ENCODE peak calls at places on chromosomes 6 and 20, in six cellular contexts. V is upper lobe of right lung, Z is IMR-90, F is body of pancreas, R is uterus, M is adrenal gland. Y is an unnamed sample. For H3K9me3 and H3K4me1, the result is how much of the 10 kb centered on the place peaks cover.

GRCh38 chr6:33702345-33702977 is 9.0 kb downstream of the UQCC2 start:
- DNase-seq in V (peak), Z (peak), F (peak), R (no peak), M (peak), Y (peak)

GRCh38 chr20:34954905-34955231 is 738 bp downstream of the GSS start:
- DNase-seq in V (no peak), Z (peak), F (peak), R (no peak), M (peak), Y (no peak)

GRCh38 chr6:143097224-143097795 is 36.6 kb downstream of the AIG1 start:
- DNase-seq in V (no peak), Z (peak), F (no peak), R (no peak), M (no peak), Y (no peak)

GRCh38 chr6:93319304-93319703 is 100.1 kb downstream of the EPHA7 start:
- DNase-seq in V (no peak), Z (no peak), F (no peak), R (no peak), M (no peak), Y (no peak)

GRCh38 chr20:33653900-33654596 is 8.1 kb upstream of the C20orf144 start:
- DNase-seq in V (peak), Z (no peak), F (peak), R (peak), M (peak), Y (peak)

GRCh38 chr20:8421981-8422380 is 289.9 kb downstream of the PLCB1 start:
- DNase-seq in V (no peak), Z (peak), F (no peak), R (no peak), M (no peak), Y (no peak)

GRCh38 chr6:10759312-10759839 is 11.8 kb downstream of the TMEM14B start:
- DNase-seq in V (no peak), Z (peak), F (no peak), R (no peak), M (no peak), Y (no peak)

GRCh38 chr6:111850288-111850937 is 22.8 kb downstream of the FYN start:
- DNase-seq in V (no peak), Z (no peak), F (no peak), R (no peak), M (no peak), Y (peak)

GRCh38 chr6:169838291-169839028 is 87.0 kb downstream of the ERMARD start:
- DNase-seq in V (no peak), Z (no peak), F (no peak), R (no peak), M (no peak), Y (no peak)

GRCh38 chr6:26149240-26149639 is 62.0 kb downstream of the HFE start:
- DNase-seq in V (no peak), Z (no peak), F (no peak), R (no peak), M (no peak), Y (no peak)

GRCh38 chr6:156175433-156175832 is 601.7 kb upstream of the ARID1B start:
- DNase-seq in V (no peak), Z (no peak), F (no peak), R (no peak), M (no peak), Y (no peak)
- H3K27ac ChIP-seq in V (no peak), Z (no peak), F (no peak), R (peak), M (no peak), Y (no peak)

DNA sequence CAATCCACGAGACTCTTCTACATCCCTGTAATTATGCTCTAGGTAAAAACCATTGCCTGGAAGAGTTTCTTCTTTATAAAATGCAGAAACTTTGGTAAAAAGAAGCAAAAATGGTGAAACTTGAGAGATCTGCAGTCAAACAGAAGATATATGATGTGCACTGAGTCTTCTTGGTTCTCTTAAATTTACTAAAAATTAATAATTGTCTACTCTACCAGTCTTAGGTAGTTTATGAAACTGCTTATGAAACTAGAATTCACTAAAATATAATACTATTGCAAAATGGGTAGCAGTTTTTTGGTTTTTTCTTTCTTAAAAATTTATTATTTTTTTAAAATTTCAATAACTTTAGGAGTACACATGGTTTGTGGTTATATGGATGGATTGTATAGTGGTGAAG is 519.1 kb upstream of the SOX4 start:
- DNase-seq in V (no peak), Z (no peak), F (no peak), R (no peak), M (no peak), Y (no peak)
- H3K9me3 ChIP-seq in V (under half), Z (under half), F (under half), R (under half), M (under half), Y (under half)

DNA sequence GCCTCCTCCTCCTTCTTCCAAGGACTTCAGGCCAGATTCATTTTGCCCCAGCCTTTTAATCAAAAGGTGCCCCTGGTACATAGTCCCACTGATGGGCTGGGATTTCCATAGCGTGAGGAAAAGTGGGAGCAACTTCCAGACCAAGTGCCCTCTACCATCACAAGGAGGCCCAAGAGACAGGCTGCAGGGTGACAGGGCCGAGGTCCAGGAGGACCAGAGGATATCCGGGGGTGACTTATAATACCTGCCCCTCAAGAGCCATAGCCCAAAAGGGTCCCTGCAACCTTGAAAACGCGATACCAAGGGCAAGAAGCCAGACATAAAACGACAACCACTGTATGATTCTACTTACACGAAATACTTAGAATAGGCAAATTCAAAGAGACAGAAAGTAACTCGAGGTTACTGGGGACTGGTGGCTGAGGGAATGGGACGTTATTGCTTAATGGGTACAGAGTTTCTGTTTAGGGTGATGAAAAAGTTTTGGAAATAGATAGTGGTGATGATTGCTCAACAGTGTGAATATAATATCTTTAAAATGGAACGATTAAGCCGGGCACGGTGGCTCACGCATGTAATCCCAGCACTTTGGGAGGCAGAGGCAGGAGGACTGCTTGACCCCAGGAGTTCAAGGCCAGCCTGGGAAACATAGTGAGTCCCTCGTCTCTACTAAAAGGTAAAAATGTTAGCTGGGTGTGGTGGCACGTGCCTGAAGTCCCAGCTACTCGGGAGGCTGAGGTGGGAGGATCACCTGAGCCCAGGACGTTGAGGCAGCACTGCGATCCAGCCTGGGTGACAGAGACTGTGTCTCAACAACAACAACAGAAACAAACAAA is 71.9 kb downstream of the NOL4L start:
- DNase-seq in V (no peak), Z (no peak), F (no peak), R (no peak), M (no peak), Y (no peak)
- H3K4me1 ChIP-seq in V (under half), Z (under half), F (under half), R (under half), M (under half), Y (under half)

DNA sequence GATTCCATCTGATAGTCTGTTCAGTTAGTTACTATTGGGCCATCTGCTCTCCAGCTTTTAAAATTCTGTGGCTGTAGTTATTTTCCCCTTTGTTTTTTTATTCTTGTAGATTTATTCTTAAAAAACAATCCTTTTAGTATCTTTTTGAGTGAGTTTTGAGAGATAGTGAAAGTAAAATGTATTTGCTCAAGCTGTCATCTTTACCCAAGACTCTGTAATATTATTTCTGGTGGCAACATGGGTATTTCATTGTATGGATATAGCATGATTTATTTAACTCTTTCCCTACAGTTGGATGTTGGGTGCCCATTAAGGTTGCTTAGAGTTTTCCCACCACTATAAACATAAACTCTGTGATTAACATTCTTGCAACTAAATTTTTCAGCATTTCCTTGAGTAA is 24.6 kb downstream of the STK4 start:
- DNase-seq in V (no peak), Z (no peak), F (no peak), R (no peak), M (no peak), Y (no peak)
- H3K27ac ChIP-seq in V (peak), Z (no peak), F (no peak), R (peak), M (peak), Y (no peak)

GRCh38 chr6:19181252-19181651 is 655.9 kb upstream of the ID4 start:
- DNase-seq in V (no peak), Z (no peak), F (no peak), R (no peak), M (no peak), Y (no peak)

DNA sequence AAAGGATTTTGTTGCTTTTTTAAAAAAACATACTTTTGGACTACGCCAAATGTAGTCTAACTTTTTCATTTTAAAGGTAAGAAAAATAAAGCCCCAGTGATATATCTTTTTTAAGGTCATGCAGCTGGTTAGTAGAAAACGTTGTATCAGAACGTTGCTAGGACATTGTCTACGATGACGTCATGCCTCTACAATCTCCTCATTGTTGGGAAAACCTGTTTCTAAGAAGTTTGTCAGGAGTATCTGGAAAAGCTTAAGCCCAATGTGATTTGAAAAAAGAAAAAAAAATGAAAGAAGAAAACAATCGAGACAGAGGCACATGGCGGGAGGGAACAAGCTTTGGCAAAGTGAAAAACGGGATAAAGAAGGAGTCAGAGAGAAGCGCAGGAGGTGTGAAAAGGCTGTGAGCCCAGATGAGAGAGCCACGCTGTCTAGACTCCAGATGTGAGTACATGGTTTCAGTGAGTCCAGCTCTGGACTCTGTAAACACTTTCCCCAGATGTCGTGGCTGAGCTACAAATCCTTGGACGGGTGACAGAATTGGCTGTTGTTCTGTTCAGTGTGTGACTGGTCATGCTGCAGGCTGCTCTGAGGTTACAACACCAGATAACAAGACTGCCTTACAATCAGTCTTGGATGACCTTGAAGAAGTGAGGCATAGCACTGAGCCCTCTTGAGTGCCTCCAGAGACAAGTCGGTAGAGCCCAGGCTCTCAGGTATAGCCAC is 656.7 kb upstream of the ID4 start:
- DNase-seq in V (no peak), Z (no peak), F (peak), R (peak), M (peak), Y (peak)
- H3K9me3 ChIP-seq in V (under half), Z (under half), F (under half), R (under half), M (under half), Y (under half)